ENCODE peak calls at places on chromosomes 5 and 9, in eight cellular contexts. Q is ascending aorta, P is psoas muscle, F is heart right ventricle, B is upper lobe of left lung, I is fibroblast of lung, G is tibial artery, U is gastrocnemius medialis. Y is an unnamed sample.
A peak's percentile ranks its signal among the peaks of the same experiment; 100 is the strongest.

GRCh38 chr5:112604741-112605390 is 132.8 kb upstream of the APC start:
- DNase-seq in U (no peak), G (no peak), B (no peak), Q (no peak), F (no peak), I (no peak), P (no peak), Y (no peak)

GRCh38 chr9:73423891-73424290 is 272.2 kb downstream of the ANXA1 start:
- DNase-seq in P (no peak), G (no peak), F (no peak), B (no peak), Q (no peak), I (peak; percentile 44), U (no peak), Y (no peak)

GRCh38 chr9:20744046-20744630 is 60.1 kb downstream of the FOCAD start:
- DNase-seq in G (no peak), U (no peak), F (no peak), B (no peak), P (no peak), Q (no peak), I (no peak), Y (no peak)

GRCh38 chr5:63175850-63176249 is 597.2 kb downstream of the LRRC70 start:
- DNase-seq in G (no peak), F (no peak), P (no peak), I (no peak), U (no peak), B (no peak), Q (no peak), Y (no peak)

GRCh38 chr5:124906339-124907097 is 160.1 kb upstream of the ZNF608 start:
- DNase-seq in U (peak; percentile 89), F (peak; percentile 88), P (peak; percentile 77), I (peak; percentile 78), Q (peak; percentile 85), B (no peak), G (peak; percentile 76), Y (no peak)

GRCh38 chr5:139633295-139634027 is 14.7 kb upstream of the CXXC5 start:
- DNase-seq in P (peak; percentile 85), B (no peak), G (no peak), I (peak; percentile 63), Q (no peak), F (peak; percentile 68), U (peak; percentile 62), Y (peak; percentile 69)

GRCh38 chr9:130881516-130881915 is 15.1 kb downstream of the QRFP start:
- DNase-seq in Q (no peak), F (no peak), I (no peak), U (no peak), P (no peak), B (no peak), G (no peak), Y (no peak)

GRCh38 chr9:93148721-93149120 is 14.7 kb upstream of the NINJ1 start:
- DNase-seq in Q (no peak), P (no peak), G (no peak), F (no peak), U (no peak), B (no peak), I (no peak), Y (no peak)

GRCh38 chr5:131765261-131765660 is 31.6 kb downstream of the FNIP1 start:
- DNase-seq in P (no peak), U (no peak), Q (no peak), F (no peak), G (no peak), I (no peak), B (no peak), Y (no peak)

GRCh38 chr9:113906411-113907110 is 30.5 kb downstream of the ZNF618 start:
- DNase-seq in G (no peak), B (no peak), P (no peak), Q (no peak), I (peak; percentile 69), F (no peak), U (no peak), Y (no peak)

GRCh38 chr9:33972698-33973097 is 76.0 kb downstream of the UBAP2 start:
- DNase-seq in B (no peak), Q (no peak), F (no peak), P (no peak), I (no peak), U (no peak), G (no peak), Y (no peak)

GRCh38 chr9:33185406-33185805 is 18.3 kb upstream of the B4GALT1 start:
- DNase-seq in G (no peak), P (no peak), B (no peak), F (no peak), Q (no peak), I (no peak), U (no peak), Y (no peak)

GRCh38 chr5:860506-861150 is 9.8 kb upstream of the ZDHHC11 start:
- DNase-seq in U (no peak), P (peak; percentile 39), Q (no peak), G (no peak), B (no peak), F (no peak), I (no peak), Y (no peak)

GRCh38 chr5:127785098-127785927 is 82.1 kb downstream of the CCDC192 start:
- DNase-seq in U (no peak), Q (no peak), B (no peak), I (peak; percentile 97), P (no peak), F (no peak), G (no peak), Y (no peak)

GRCh38 chr5:90307386-90308181 is 102.0 kb downstream of the CETN3 start:
- DNase-seq in U (no peak), G (no peak), B (no peak), P (no peak), F (no peak), Q (no peak), I (peak; percentile 57), Y (no peak)

GRCh38 chr5:163619951-163620350 is 114.5 kb downstream of the MAT2B start:
- DNase-seq in I (no peak), Q (no peak), G (no peak), F (no peak), P (no peak), U (no peak), B (no peak), Y (no peak)
- H3K27ac ChIP-seq in I (no peak overlapping the region), Q (no peak overlapping the region), G (no peak overlapping the region), F (no peak overlapping the region), P (no peak overlapping the region), U (no peak overlapping the region), B (no peak overlapping the region), Y (no peak overlapping the region)

GRCh38 chr5:73668422-73669116 is 42.6 kb downstream of the ARHGEF28 start:
- DNase-seq in I (peak; percentile 14), B (no peak), P (no peak), G (no peak), Q (no peak), U (no peak), F (no peak), Y (no peak)

GRCh38 chr5:73674669-73675004 is 48.6 kb downstream of the ARHGEF28 start:
- DNase-seq in P (no peak), B (no peak), Q (no peak), G (no peak), I (peak; percentile 20), U (no peak), F (no peak), Y (no peak)

GRCh38 chr5:73672130-73672529 is 46.1 kb downstream of the ARHGEF28 start:
- DNase-seq in I (no peak), B (no peak), U (no peak), P (no peak), G (no peak), Q (no peak), F (no peak), Y (no peak)

GRCh38 chr5:73678322-73678740 is 52.3 kb downstream of the ARHGEF28 start:
- DNase-seq in B (no peak), Q (no peak), F (no peak), I (no peak), U (no peak), G (no peak), P (no peak), Y (no peak)

GRCh38 chr5:73673161-73673591 is 47.2 kb downstream of the ARHGEF28 start:
- DNase-seq in G (no peak), I (peak; percentile 86), B (no peak), U (no peak), Q (no peak), F (no peak), P (no peak), Y (no peak)
- TF ChIP-seq CTCF in G (no peak), I (no peak), B (no peak), U (no peak), Q (no peak), F (no peak), P (no peak), Y (no peak)

DNA sequence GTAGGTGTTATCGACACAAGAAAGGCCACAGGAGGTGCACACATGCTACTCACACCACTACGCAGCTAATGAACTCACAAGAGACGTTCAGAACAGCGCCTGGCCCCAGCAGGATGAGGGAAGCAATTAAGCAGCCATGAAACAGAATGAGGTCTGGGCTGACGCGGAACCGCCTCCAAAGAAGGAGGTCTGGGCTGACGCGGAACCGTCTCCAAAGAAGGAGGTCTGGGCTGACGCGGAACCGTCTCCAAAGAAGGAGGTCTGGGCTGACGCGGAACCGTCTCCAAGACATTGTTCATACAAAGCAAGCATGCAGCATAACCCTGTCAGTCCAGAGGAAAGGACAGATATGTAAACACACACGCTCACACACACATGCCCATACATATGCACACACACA is 63.2 kb upstream of the ZNF354A start:
- DNase-seq in P (no peak), B (no peak), I (no peak), Q (no peak), U (no peak), G (peak; percentile 14), F (no peak), Y (no peak)
- H3K9me3 ChIP-seq in P (no peaks in the 10 kb centered on the region), B (no peaks in the 10 kb centered on the region), I (no peaks in the 10 kb centered on the region), Q (no peaks in the 10 kb centered on the region), U (no peaks in the 10 kb centered on the region), G (no peaks in the 10 kb centered on the region), F (no peaks in the 10 kb centered on the region), Y (no peaks in the 10 kb centered on the region)

GRCh38 chr5:148972396-148972795 is 90.5 kb downstream of the SH3TC2 start:
- DNase-seq in U (no peak), P (no peak), Q (no peak), F (no peak), B (no peak), I (no peak), G (no peak), Y (no peak)

GRCh38 chr5:148974638-148975330 is 88.1 kb downstream of the SH3TC2 start:
- DNase-seq in U (no peak), I (peak; percentile 25), G (no peak), Q (no peak), F (no peak), B (no peak), P (no peak), Y (no peak)

GRCh38 chr5:148972958-148973357 is 89.9 kb downstream of the SH3TC2 start:
- DNase-seq in G (peak; percentile 73), I (peak; percentile 87), P (peak; percentile 66), B (no peak), Q (peak; percentile 89), U (peak; percentile 76), F (peak; percentile 53), Y (no peak)

GRCh38 chr5:148970876-148971275 is 92.0 kb downstream of the SH3TC2 start:
- DNase-seq in B (no peak), P (no peak), F (no peak), U (no peak), G (no peak), I (no peak), Q (no peak), Y (no peak)

DNA sequence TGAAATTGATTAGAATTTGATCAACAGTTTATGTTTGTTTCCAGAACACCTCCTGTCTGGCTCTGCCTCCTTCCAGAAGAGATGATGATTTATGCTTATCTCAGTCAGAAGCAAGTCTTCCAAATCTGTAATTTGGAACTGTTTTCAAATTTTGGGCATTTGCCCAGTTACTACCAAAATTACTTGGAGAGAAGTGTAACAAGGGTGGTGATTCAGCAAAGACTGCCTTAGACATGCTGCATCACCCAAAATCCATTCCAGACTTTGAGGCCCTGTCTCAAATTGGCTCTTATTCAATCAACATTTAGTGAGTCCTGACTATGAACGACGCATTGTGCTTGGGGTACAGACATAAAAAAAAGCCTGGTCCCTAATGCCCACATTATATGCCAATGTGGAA is 89.4 kb downstream of the SH3TC2 start:
- DNase-seq in B (no peak), Q (no peak), P (no peak), I (peak; percentile 33), F (no peak), U (no peak), G (no peak), Y (no peak)
- H3K27ac ChIP-seq in B (peak overlapping the region; percentile 81), Q (peak overlapping the region; percentile 80), P (peak overlapping the region; percentile 89), I (peak overlapping the region; percentile 93), F (peak overlapping the region; percentile 68), U (peak overlapping the region; percentile 92), G (peak overlapping the region; percentile 77), Y (no peak overlapping the region)

Y was measured in CD4-positive, alpha-beta T cell.